ENCODE peak calls at places on chromosome 10, in seven cellular contexts. Q, Z, D, O, S, K and F are unnamed samples.
A peak's percentile ranks its signal among the peaks of the same experiment; 100 is the strongest.

GRCh38 chr10:480498-480927 is 209.0 kb downstream of the DIP2C start:
- DNase-seq in D (no peak), O (no peak), K (no peak), S (no peak), Z (no peak), Q (no peak), F (no peak)

GRCh38 chr10:62443866-62444265 is 69.7 kb downstream of the ZNF365 start:
- DNase-seq in K (no peak), O (no peak), Q (no peak), Z (peak; percentile 38), D (no peak), S (no peak), F (no peak)

GRCh38 chr10:137031-137430 is 1.8 kb downstream of the ZMYND11 start:
- DNase-seq in K (peak; percentile 34), S (peak; percentile 53), D (no peak), O (peak; percentile 22), Q (no peak), Z (peak; percentile 39), F (no peak)

GRCh38 chr10:117750616-117751015 is 208.1 kb downstream of the EMX2 start:
- DNase-seq in S (no peak), Q (no peak), D (no peak), O (no peak), Z (no peak), K (no peak), F (no peak)

GRCh38 chr10:93032105-93032808 is 28.3 kb upstream of the CYP26C1 start:
- DNase-seq in Z (no peak), Q (no peak), K (no peak), S (no peak), O (no peak), D (no peak), F (no peak)

GRCh38 chr10:79185067-79185774 is 116.5 kb downstream of the ZMIZ1 start:
- DNase-seq in S (peak; percentile 62), K (no peak), D (no peak), Q (no peak), Z (no peak), O (no peak), F (no peak)

GRCh38 chr10:122142652-122143237 is 128.4 kb upstream of the BTBD16 start:
- DNase-seq in S (peak; percentile 67), K (peak; percentile 77), Q (no peak), D (peak; percentile 61), O (peak; percentile 63), Z (peak; percentile 26), F (peak; percentile 73)

GRCh38 chr10:122911889-122912484 is 1.6 kb downstream of the FAM24A start:
- DNase-seq in S (peak; percentile 87), Z (peak; percentile 64), D (peak; percentile 82), K (peak; percentile 52), Q (peak; percentile 22), O (no peak), F (peak; percentile 71)

GRCh38 chr10:6173203-6173602 is 29.5 kb upstream of the PFKFB3 start:
- DNase-seq in D (no peak), Z (no peak), K (no peak), Q (no peak), S (peak; percentile 56), O (peak; percentile 27), F (no peak)

GRCh38 chr10:86756511-86757109 is at the start of gene BMPR1A:
- DNase-seq in D (peak; percentile 94), Z (peak; percentile 85), S (peak; percentile 85), K (peak; percentile 39), Q (peak; percentile 55), O (peak; percentile 95), F (peak; percentile 96)

GRCh38 chr10:78974409-78975317 is 94.1 kb upstream of the ZMIZ1 start:
- DNase-seq in Q (peak; percentile 96), Z (peak; percentile 97), D (peak; percentile 35), O (peak; percentile 78), K (peak; percentile 62), S (peak; percentile 62), F (peak; percentile 32)

GRCh38 chr10:103982639-103983038 is 15.7 kb downstream of the SLK start:
- DNase-seq in Z (peak; percentile 21), Q (no peak), K (no peak), S (peak; percentile 53), O (peak; percentile 58), D (no peak), F (no peak)
- TF ChIP-seq CTCF in Z (peak; percentile 19), Q (peak; percentile 25), K (peak; percentile 35), S (peak; percentile 59), O (peak; percentile 69), D (peak; percentile 31), F (peak; percentile 26)

DNA sequence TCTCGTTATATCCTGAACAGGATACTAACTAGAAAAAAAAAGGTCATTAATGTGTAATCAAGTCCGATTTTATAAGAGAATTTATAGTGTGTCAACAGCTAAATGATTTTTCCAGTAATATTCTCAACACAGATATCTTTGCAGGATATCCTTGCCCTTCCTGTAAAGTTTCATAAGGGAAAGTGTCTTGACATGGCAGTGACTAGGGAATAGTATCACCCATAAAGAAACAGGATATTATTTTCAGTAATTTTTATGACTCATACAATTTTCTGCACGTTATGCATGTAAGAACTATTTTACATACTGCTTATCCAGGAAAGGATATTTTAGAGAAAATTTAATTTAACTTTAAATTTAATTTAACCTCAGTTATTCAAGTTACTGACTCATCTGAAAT is 19.5 kb upstream of the PNLIP start:
- DNase-seq in D (no peak), Z (no peak), Q (no peak), S (no peak), K (no peak), O (no peak), F (no peak)
- TF ChIP-seq CTCF in D (no peak), Z (no peak), Q (no peak), S (no peak), K (no peak), O (no peak), F (no peak)

DNA sequence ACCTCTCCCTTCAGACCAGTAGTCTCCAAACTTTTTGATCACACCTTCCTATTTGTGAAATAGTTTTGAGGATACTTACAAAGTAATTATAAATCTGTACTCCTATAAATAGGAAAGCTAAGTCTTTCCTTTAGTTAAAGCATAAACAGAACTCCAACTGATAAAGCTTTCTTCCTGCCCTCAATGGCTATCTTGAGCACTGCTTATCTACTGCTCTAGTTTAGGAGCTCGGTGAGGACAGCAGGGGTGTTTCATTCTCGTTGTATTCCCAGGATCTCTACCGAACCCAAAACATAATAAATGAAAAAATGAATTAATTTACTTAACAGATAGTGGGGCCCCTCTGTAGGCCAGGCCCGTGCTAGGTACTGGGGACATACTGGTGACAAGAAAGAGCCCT is 17.7 kb downstream of the SORBS1 start:
- DNase-seq in S (no peak), Z (no peak), Q (no peak), O (no peak), K (no peak), D (no peak), F (no peak)
- TF ChIP-seq CTCF in S (no peak), Z (no peak), Q (no peak), O (no peak), K (no peak), D (no peak), F (no peak)

GRCh38 chr10:110600487-110601101 is 33.1 kb downstream of the SMC3 start:
- DNase-seq in S (peak; percentile 65), K (no peak), Q (no peak), O (peak; percentile 60), D (peak; percentile 23), Z (peak; percentile 76), F (peak; percentile 38)
- TF ChIP-seq CTCF in S (peak; percentile 76), K (peak; percentile 42), Q (peak; percentile 64), O (peak; percentile 58), D (peak; percentile 76), Z (peak; percentile 56), F (peak; percentile 77)

GRCh38 chr10:21627331-21627730 is 93.3 kb downstream of the MLLT10 start:
- DNase-seq in Q (no peak), S (no peak), K (no peak), Z (no peak), O (no peak), D (no peak), F (no peak)
- TF ChIP-seq CTCF in Q (no peak), S (no peak), K (no peak), Z (no peak), O (no peak), D (no peak), F (no peak)

DNA sequence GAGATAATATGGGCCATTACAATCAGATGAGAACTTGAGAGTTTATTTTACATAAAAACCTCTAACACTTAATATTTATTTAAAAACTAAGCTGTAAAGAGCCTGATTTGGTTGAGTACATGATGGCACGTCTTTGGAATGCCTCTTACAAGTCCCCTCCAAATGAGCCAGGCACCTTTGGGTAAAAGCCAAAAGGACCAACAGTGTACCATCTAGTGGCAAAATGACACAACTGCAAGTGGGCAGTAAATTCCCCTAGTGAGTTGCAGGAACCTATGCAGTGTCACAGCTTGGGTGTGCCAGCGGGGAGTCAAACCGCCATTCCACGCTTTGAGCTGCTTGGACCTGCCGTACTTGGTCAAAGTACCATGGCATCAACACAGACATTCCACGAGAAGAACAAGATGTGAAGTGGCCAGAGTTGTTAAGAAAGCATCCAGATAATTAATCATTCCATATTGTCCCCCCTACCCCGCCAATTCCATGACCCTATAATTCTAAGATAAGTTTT is 115.3 kb downstream of the SORBS1 start:
- DNase-seq in K (peak; percentile 71), S (peak; percentile 78), Z (peak; percentile 84), D (peak; percentile 23), Q (peak; percentile 39), O (peak; percentile 57), F (peak; percentile 40)
- TF ChIP-seq CTCF in K (peak; percentile 73), S (peak; percentile 75), Z (peak; percentile 76), D (peak; percentile 79), Q (peak; percentile 92), O (peak; percentile 86), F (peak; percentile 82)

DNA sequence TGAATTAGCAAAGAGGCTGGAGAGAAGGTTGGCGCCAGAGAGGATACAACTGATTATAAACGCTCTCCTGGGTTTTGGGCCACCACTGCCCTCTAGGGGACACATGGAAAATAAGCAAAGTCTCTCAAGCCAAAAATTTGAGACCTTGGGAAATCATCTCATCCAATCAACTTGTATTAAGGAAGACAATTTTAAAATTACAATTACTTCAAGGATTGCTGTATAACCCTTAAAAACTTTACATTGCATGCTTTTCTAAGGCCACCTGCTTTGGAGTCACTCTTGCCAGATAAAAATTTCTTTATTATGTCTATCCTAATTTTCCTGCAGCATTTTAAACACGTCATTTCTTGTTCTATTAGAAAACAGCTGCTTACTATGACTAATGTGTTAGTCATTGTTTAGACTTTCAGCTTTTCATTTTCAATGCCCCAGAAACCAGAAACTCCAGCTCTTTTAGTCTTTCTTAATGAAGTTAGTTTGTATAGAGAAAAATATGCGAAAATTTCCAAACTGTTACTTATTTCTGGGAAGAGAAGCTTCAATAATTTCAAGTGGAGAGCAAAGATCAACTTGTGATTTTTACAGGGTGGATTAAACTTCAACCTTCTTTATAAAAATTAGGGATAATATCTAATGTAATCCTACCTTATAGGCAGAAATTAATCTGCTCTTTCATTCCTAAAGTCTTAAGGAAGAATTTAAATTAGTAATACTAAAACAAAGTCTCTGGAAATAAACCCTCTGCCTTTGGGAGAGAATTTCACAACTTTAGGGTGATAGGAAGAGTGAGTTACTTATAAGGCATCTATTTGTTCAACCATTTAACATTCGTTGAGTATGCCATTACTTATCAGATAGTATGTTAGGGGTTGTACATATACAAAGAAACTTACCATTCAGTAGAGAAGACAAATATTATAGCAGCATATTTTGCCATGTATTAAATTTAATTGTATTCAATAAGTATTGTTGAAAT is 20.6 kb upstream of the RHOBTB1 start:
- DNase-seq in Q (peak; percentile 78), S (peak; percentile 72), O (peak; percentile 74), D (peak; percentile 21), K (peak; percentile 28), Z (peak; percentile 93), F (peak; percentile 50)
- TF ChIP-seq CTCF in Q (peak; percentile 80), S (peak; percentile 77), O (peak; percentile 64), D (peak; percentile 80), K (peak; percentile 68), Z (peak; percentile 70), F (peak; percentile 89)